ENCODE peak calls at places on chromosomes 13 and 19, in ten cellular contexts. C, G, D, N, J, K, W, S, Q and L are unnamed samples.

GRCh38 chr13:66958611-66959010 is 271.5 kb downstream of the PCDH9 start:
- DNase-seq in C (no peak), G (no peak), D (no peak), N (no peak), J (no peak), K (no peak), W (no peak), S (no peak), Q (no peak), L (no peak)

GRCh38 chr19:49182848-49183375 is 25.3 kb downstream of the TRPM4 start:
- DNase-seq in C (no peak), G (peak; percentile 37), D (no peak), N (no peak), J (no peak), K (no peak), W (no peak), S (no peak), Q (no peak), L (no peak)

GRCh38 chr19:42295831-42296525 is 6.0 kb upstream of the PRR19 start:
- DNase-seq in C (peak; percentile 82), G (peak; percentile 86), D (peak; percentile 56), N (peak; percentile 90), J (peak; percentile 84), K (peak; percentile 89), W (peak; percentile 66), S (no peak), Q (peak; percentile 15), L (peak; percentile 73)

GRCh38 chr19:29623726-29624488 is 17.8 kb downstream of the POP4 start:
- DNase-seq in C (no peak), G (peak; percentile 25), D (no peak), N (no peak), J (no peak), K (no peak), W (no peak), S (no peak), Q (no peak), L (no peak)

GRCh38 chr13:43083750-43084149 is 60.4 kb downstream of the DNAJC15 start:
- DNase-seq in C (no peak), G (no peak), D (no peak), N (no peak), J (no peak), K (no peak), W (no peak), S (no peak), Q (no peak), L (no peak)

GRCh38 chr13:109665781-109666249 is 120.6 kb downstream of the IRS2 start:
- DNase-seq in C (peak; percentile 40), G (no peak), D (no peak), N (no peak), J (no peak), K (no peak), W (no peak), S (no peak), Q (no peak), L (no peak)

GRCh38 chr19:41323023-41323422 is 13.1 kb downstream of the CCDC97 start:
- DNase-seq in C (no peak), G (no peak), D (peak; percentile 82), N (peak; percentile 80), J (no peak), K (no peak), W (no peak), S (no peak), Q (no peak), L (no peak)

GRCh38 chr13:20118268-20119140 is 42.3 kb downstream of the GJA3 start:
- DNase-seq in C (peak; percentile 12), G (peak; percentile 69), D (peak; percentile 47), N (peak; percentile 82), J (peak; percentile 68), K (peak; percentile 49), W (peak; percentile 86), S (no peak), Q (no peak), L (no peak)

GRCh38 chr13:111872475-111873150 is 194.3 kb upstream of the SOX1 start:
- DNase-seq in C (no peak), G (no peak), D (no peak), N (no peak), J (no peak), K (no peak), W (no peak), S (no peak), Q (no peak), L (no peak)

GRCh38 chr19:19696386-19696785 is 27.7 kb downstream of the ZNF101 start:
- DNase-seq in C (no peak), G (no peak), D (no peak), N (no peak), J (no peak), K (no peak), W (no peak), S (no peak), Q (no peak), L (no peak)

GRCh38 chr13:78401833-78402232 is 201.5 kb downstream of the POU4F1 start:
- DNase-seq in C (no peak), G (no peak), D (no peak), N (no peak), J (no peak), K (no peak), W (no peak), S (no peak), Q (no peak), L (no peak)

GRCh38 chr13:58324130-58324529 is 692.6 kb downstream of the PCDH17 start:
- DNase-seq in C (no peak), G (no peak), D (no peak), N (no peak), J (no peak), K (no peak), W (no peak), S (no peak), Q (no peak), L (peak; percentile 12)

GRCh38 chr13:71290963-71291937 is 575.8 kb downstream of the DACH1 start:
- DNase-seq in C (no peak), G (no peak), D (peak; percentile 0), N (no peak), J (peak; percentile 41), K (peak; percentile 12), W (no peak), S (no peak), Q (peak; percentile 84), L (peak; percentile 67)

GRCh38 chr13:38213307-38213706 is 136.3 kb upstream of the UFM1 start:
- DNase-seq in C (no peak), G (no peak), D (peak; percentile 43), N (no peak), J (no peak), K (no peak), W (no peak), S (no peak), Q (no peak), L (no peak)

GRCh38 chr19:48635966-48636858 is 967 bp downstream of the DBP start:
- DNase-seq in C (peak; percentile 9), G (no peak), D (peak; percentile 2), N (peak; percentile 72), J (peak; percentile 80), K (no peak), W (peak; percentile 67), S (no peak), Q (no peak), L (peak; percentile 51)

GRCh38 chr13:95349267-95349666 is 48.0 kb upstream of the ABCC4 start:
- DNase-seq in C (peak; percentile 21), G (no peak), D (no peak), N (no peak), J (no peak), K (no peak), W (no peak), S (no peak), Q (no peak), L (no peak)

GRCh38 chr19:23314505-23315241 is 64.5 kb upstream of the ZNF724 start:
- DNase-seq in C (no peak), G (no peak), D (no peak), N (no peak), J (no peak), K (no peak), W (no peak), S (no peak), Q (no peak), L (peak; percentile 3)

GRCh38 chr13:80132741-80133601 is 208.0 kb downstream of the SPRY2 start:
- DNase-seq in C (peak; percentile 25), G (peak; percentile 55), D (peak; percentile 58), N (no peak), J (peak; percentile 55), K (no peak), W (peak; percentile 73), S (no peak), Q (no peak), L (no peak)

GRCh38 chr19:34241513-34242337 is 12.6 kb upstream of the GARRE1 start:
- DNase-seq in C (peak; percentile 34), G (peak; percentile 83), D (no peak), N (no peak), J (peak; percentile 11), K (no peak), W (no peak), S (no peak), Q (peak; percentile 85), L (no peak)

GRCh38 chr13:79222427-79223205 is 183.4 kb downstream of the RBM26 start:
- DNase-seq in C (no peak), G (no peak), D (no peak), N (no peak), J (no peak), K (no peak), W (no peak), S (no peak), Q (no peak), L (no peak)

GRCh38 chr19:7953060-7953459 is 9.6 kb upstream of the TIMM44 start:
- DNase-seq in C (peak; percentile 60), G (no peak), D (peak; percentile 47), N (no peak), J (no peak), K (no peak), W (no peak), S (no peak), Q (no peak), L (no peak)

GRCh38 chr13:49664606-49665005 is 26.7 kb downstream of the EBPL start:
- DNase-seq in C (no peak), G (no peak), D (no peak), N (no peak), J (no peak), K (no peak), W (no peak), S (no peak), Q (no peak), L (no peak)

GRCh38 chr19:5686326-5686646 is 3.8 kb upstream of the RPL36 start:
- DNase-seq in C (no peak), G (no peak), D (no peak), N (peak; percentile 78), J (no peak), K (no peak), W (no peak), S (no peak), Q (no peak), L (no peak)

GRCh38 chr19:5031231-5032100 is 62.6 kb downstream of the KDM4B start:
- DNase-seq in C (peak; percentile 86), G (peak; percentile 83), D (peak; percentile 78), N (peak; percentile 91), J (peak; percentile 86), K (peak; percentile 95), W (peak; percentile 74), S (peak; percentile 50), Q (no peak), L (peak; percentile 84)

GRCh38 chr13:111284579-111284978 is 35.9 kb upstream of the TEX29 start:
- DNase-seq in C (no peak), G (no peak), D (no peak), N (no peak), J (no peak), K (no peak), W (no peak), S (no peak), Q (no peak), L (no peak)